ENCODE peak calls at places on chromosomes 6 and 20, in seven cellular contexts. Y is Karpas-422, U is prostate gland, X is lung, A is GM04503, R is H7, F is AG08396. Q is an unnamed sample.

GRCh38 chr6:122788663-122789062 is 395 bp upstream of the SMPDL3A start:
- DNase-seq in Y (no peak), U (no peak), X (no peak), A (no peak), R (no peak), F (no peak), Q (peak; percentile 32)

GRCh38 chr6:126261792-126262421 is 78.0 kb upstream of the CENPW start:
- DNase-seq in Y (peak; percentile 37), U (no peak), X (no peak), A (no peak), R (peak; percentile 46), F (no peak), Q (no peak)

GRCh38 chr20:62876826-62877728 is 15.5 kb upstream of the TCFL5 start:
- DNase-seq in Y (no peak), U (no peak), X (peak; percentile 51), A (no peak), R (peak; percentile 71), F (peak; percentile 75), Q (no peak)

GRCh38 chr20:47276856-47277541 is 79.5 kb downstream of the ZMYND8 start:
- DNase-seq in Y (no peak), U (no peak), X (peak; percentile 31), A (peak; percentile 52), R (no peak), F (peak; percentile 20), Q (no peak)

GRCh38 chr20:7152071-7152470 is 384.6 kb downstream of the BMP2 start:
- DNase-seq in Y (no peak), U (no peak), X (no peak), A (no peak), R (no peak), F (no peak), Q (no peak)

GRCh38 chr6:14711056-14711703 is 534.7 kb upstream of the JARID2 start:
- DNase-seq in Y (peak; percentile 82), U (no peak), X (no peak), A (peak; percentile 65), R (peak; percentile 37), F (peak; percentile 62), Q (peak; percentile 40)

GRCh38 chr6:150175611-150176151 is 32.8 kb downstream of the PPP1R14C start:
- DNase-seq in Y (no peak), U (no peak), X (no peak), A (no peak), R (no peak), F (no peak), Q (no peak)

GRCh38 chr6:91681341-91681740 is 1094.5 kb upstream of the MAP3K7 start:
- DNase-seq in Y (no peak), U (no peak), X (no peak), A (no peak), R (no peak), F (no peak), Q (no peak)

Q was measured in neural progenitor cell.